ENCODE peak calls at places on chromosomes 1 and 21, in seven cellular contexts. One of them, this sample, is unnamed.

GRCh38 chr21:46622226-46622625 is 13.2 kb upstream of the PRMT2 start:
- DNase-seq in NCI-H1092: no peak
- DNase-seq in endothelial cell: peak
- DNase-seq in amygdala: peak
- DNase-seq in CD8-positive, alpha-beta T cell: peak
- DNase-seq in H54: no peak
- DNase-seq in hepatocyte: peak
- DNase-seq in this sample: peak

GRCh38 chr1:54460346-54460745 is 54.2 kb upstream of the SSBP3 start:
- DNase-seq in endothelial cell: no peak
- DNase-seq in NCI-H1092: no peak
- DNase-seq in amygdala: no peak
- DNase-seq in CD8-positive, alpha-beta T cell: no peak
- DNase-seq in H54: no peak
- DNase-seq in hepatocyte: no peak
- DNase-seq in this sample: no peak

GRCh38 chr1:17550684-17551584 is 11.4 kb downstream of the ARHGEF10L start:
- DNase-seq in NCI-H1092: no peak
- DNase-seq in CD8-positive, alpha-beta T cell: no peak
- DNase-seq in amygdala: no peak
- DNase-seq in hepatocyte: no peak
- DNase-seq in endothelial cell: no peak
- DNase-seq in H54: no peak
- DNase-seq in this sample: peak

GRCh38 chr1:56534252-56534651 is 45.1 kb downstream of the PLPP3 start:
- DNase-seq in endothelial cell: no peak
- DNase-seq in NCI-H1092: no peak
- DNase-seq in amygdala: no peak
- DNase-seq in hepatocyte: no peak
- DNase-seq in H54: no peak
- DNase-seq in CD8-positive, alpha-beta T cell: no peak
- DNase-seq in this sample: no peak

GRCh38 chr1:185837711-185838110 is 103.5 kb downstream of the HMCN1 start:
- DNase-seq in NCI-H1092: no peak
- DNase-seq in H54: no peak
- DNase-seq in CD8-positive, alpha-beta T cell: no peak
- DNase-seq in endothelial cell: no peak
- DNase-seq in hepatocyte: no peak
- DNase-seq in amygdala: no peak
- DNase-seq in this sample: no peak

GRCh38 chr1:171736204-171736603 is 5.7 kb downstream of the VAMP4 start:
- DNase-seq in CD8-positive, alpha-beta T cell: no peak
- DNase-seq in endothelial cell: no peak
- DNase-seq in hepatocyte: no peak
- DNase-seq in H54: no peak
- DNase-seq in NCI-H1092: no peak
- DNase-seq in amygdala: no peak
- DNase-seq in this sample: no peak

GRCh38 chr1:181423301-181423918 is 59.9 kb upstream of the CACNA1E start:
- DNase-seq in CD8-positive, alpha-beta T cell: no peak
- DNase-seq in amygdala: peak
- DNase-seq in hepatocyte: peak
- DNase-seq in H54: peak
- DNase-seq in endothelial cell: peak
- DNase-seq in NCI-H1092: peak
- DNase-seq in this sample: peak

GRCh38 chr21:16976132-16976666 is 536.6 kb upstream of the CXADR start:
- DNase-seq in H54: no peak
- DNase-seq in NCI-H1092: no peak
- DNase-seq in hepatocyte: no peak
- DNase-seq in amygdala: no peak
- DNase-seq in endothelial cell: no peak
- DNase-seq in CD8-positive, alpha-beta T cell: no peak
- DNase-seq in this sample: no peak

GRCh38 chr1:163980391-163980790 is 578.6 kb upstream of the PBX1 start:
- DNase-seq in NCI-H1092: peak
- DNase-seq in hepatocyte: no peak
- DNase-seq in CD8-positive, alpha-beta T cell: no peak
- DNase-seq in amygdala: no peak
- DNase-seq in H54: no peak
- DNase-seq in endothelial cell: no peak
- DNase-seq in this sample: no peak

GRCh38 chr1:194813109-194813508 is 1626.7 kb upstream of the B3GALT2 start:
- DNase-seq in H54: no peak
- DNase-seq in endothelial cell: no peak
- DNase-seq in NCI-H1092: peak
- DNase-seq in hepatocyte: peak
- DNase-seq in amygdala: no peak
- DNase-seq in CD8-positive, alpha-beta T cell: no peak
- DNase-seq in this sample: no peak

GRCh38 chr1:69898403-69898947 is 306.9 kb downstream of the LRRC40 start:
- DNase-seq in H54: no peak
- DNase-seq in hepatocyte: no peak
- DNase-seq in CD8-positive, alpha-beta T cell: no peak
- DNase-seq in endothelial cell: no peak
- DNase-seq in amygdala: no peak
- DNase-seq in NCI-H1092: no peak
- DNase-seq in this sample: no peak

GRCh38 chr21:15549671-15550070 is 180.1 kb upstream of the USP25 start:
- DNase-seq in NCI-H1092: no peak
- DNase-seq in CD8-positive, alpha-beta T cell: no peak
- DNase-seq in endothelial cell: no peak
- DNase-seq in amygdala: no peak
- DNase-seq in H54: no peak
- DNase-seq in hepatocyte: no peak
- DNase-seq in this sample: no peak

GRCh38 chr1:223706077-223706988 is 6.0 kb upstream of the CAPN2 start:
- DNase-seq in NCI-H1092: peak
- DNase-seq in hepatocyte: peak
- DNase-seq in amygdala: no peak
- DNase-seq in CD8-positive, alpha-beta T cell: no peak
- DNase-seq in endothelial cell: no peak
- DNase-seq in H54: no peak
- DNase-seq in this sample: peak

GRCh38 chr1:154867841-154868610 is 2.1 kb downstream of the KCNN3 start:
- DNase-seq in endothelial cell: no peak
- DNase-seq in NCI-H1092: no peak
- DNase-seq in H54: no peak
- DNase-seq in CD8-positive, alpha-beta T cell: no peak
- DNase-seq in hepatocyte: no peak
- DNase-seq in amygdala: no peak
- DNase-seq in this sample: no peak

GRCh38 chr1:22131875-22132486 is 10.9 kb downstream of the WNT4 start:
- DNase-seq in CD8-positive, alpha-beta T cell: no peak
- DNase-seq in NCI-H1092: peak
- DNase-seq in H54: peak
- DNase-seq in amygdala: no peak
- DNase-seq in hepatocyte: peak
- DNase-seq in endothelial cell: peak
- DNase-seq in this sample: peak

GRCh38 chr1:66281808-66282207 is 252.1 kb upstream of the SGIP1 start:
- DNase-seq in hepatocyte: no peak
- DNase-seq in H54: no peak
- DNase-seq in CD8-positive, alpha-beta T cell: no peak
- DNase-seq in endothelial cell: no peak
- DNase-seq in amygdala: no peak
- DNase-seq in NCI-H1092: no peak
- DNase-seq in this sample: no peak

GRCh38 chr1:116352349-116352813 is 20.7 kb upstream of the ATP1A1 start:
- DNase-seq in CD8-positive, alpha-beta T cell: no peak
- DNase-seq in amygdala: no peak
- DNase-seq in H54: no peak
- DNase-seq in NCI-H1092: no peak
- DNase-seq in hepatocyte: no peak
- DNase-seq in endothelial cell: no peak
- DNase-seq in this sample: no peak

GRCh38 chr1:220565670-220566069 is 37.7 kb downstream of the MARK1 start:
- DNase-seq in amygdala: no peak
- DNase-seq in endothelial cell: no peak
- DNase-seq in NCI-H1092: no peak
- DNase-seq in H54: no peak
- DNase-seq in hepatocyte: no peak
- DNase-seq in CD8-positive, alpha-beta T cell: no peak
- DNase-seq in this sample: peak

GRCh38 chr1:41641941-41642527 is 157.6 kb upstream of the EDN2 start:
- DNase-seq in hepatocyte: no peak
- DNase-seq in CD8-positive, alpha-beta T cell: no peak
- DNase-seq in NCI-H1092: no peak
- DNase-seq in endothelial cell: no peak
- DNase-seq in H54: no peak
- DNase-seq in amygdala: no peak
- DNase-seq in this sample: no peak

GRCh38 chr1:38888423-38889333 is 7.3 kb upstream of the GJA9 start:
- DNase-seq in H54: no peak
- DNase-seq in NCI-H1092: no peak
- DNase-seq in hepatocyte: no peak
- DNase-seq in CD8-positive, alpha-beta T cell: no peak
- DNase-seq in amygdala: no peak
- DNase-seq in endothelial cell: no peak
- DNase-seq in this sample: no peak

GRCh38 chr1:47332779-47333577 is 612 bp upstream of the CMPK1 start:
- DNase-seq in endothelial cell: no peak
- DNase-seq in amygdala: no peak
- DNase-seq in hepatocyte: no peak
- DNase-seq in H54: no peak
- DNase-seq in NCI-H1092: no peak
- DNase-seq in CD8-positive, alpha-beta T cell: no peak
- DNase-seq in this sample: no peak

GRCh38 chr1:228142616-228143203 is 2.6 kb downstream of the GUK1 start:
- DNase-seq in endothelial cell: no peak
- DNase-seq in NCI-H1092: no peak
- DNase-seq in hepatocyte: no peak
- DNase-seq in CD8-positive, alpha-beta T cell: no peak
- DNase-seq in amygdala: no peak
- DNase-seq in H54: no peak
- DNase-seq in this sample: no peak

GRCh38 chr1:27887215-27888035 is 15.1 kb downstream of the THEMIS2 start:
- DNase-seq in H54: no peak
- DNase-seq in NCI-H1092: no peak
- DNase-seq in endothelial cell: no peak
- DNase-seq in hepatocyte: no peak
- DNase-seq in amygdala: no peak
- DNase-seq in CD8-positive, alpha-beta T cell: no peak
- DNase-seq in this sample: no peak

GRCh38 chr1:52164604-52165003 is 22.7 kb downstream of the ZFYVE9 start:
- DNase-seq in endothelial cell: no peak
- DNase-seq in NCI-H1092: no peak
- DNase-seq in amygdala: no peak
- DNase-seq in CD8-positive, alpha-beta T cell: no peak
- DNase-seq in H54: no peak
- DNase-seq in hepatocyte: no peak
- DNase-seq in this sample: no peak

GRCh38 chr1:200364121-200364759 is 45.6 kb downstream of the ZNF281 start:
- DNase-seq in endothelial cell: no peak
- DNase-seq in H54: no peak
- DNase-seq in CD8-positive, alpha-beta T cell: no peak
- DNase-seq in hepatocyte: no peak
- DNase-seq in NCI-H1092: no peak
- DNase-seq in amygdala: no peak
- DNase-seq in this sample: no peak

GRCh38 chr1:15959424-15959823 is 16.5 kb downstream of the ZBTB17 start:
- DNase-seq in hepatocyte: no peak
- DNase-seq in NCI-H1092: no peak
- DNase-seq in CD8-positive, alpha-beta T cell: no peak
- DNase-seq in endothelial cell: no peak
- DNase-seq in amygdala: no peak
- DNase-seq in H54: no peak
- DNase-seq in this sample: no peak

GRCh38 chr1:246450485-246451251 is 56.4 kb downstream of the SMYD3 start:
- DNase-seq in CD8-positive, alpha-beta T cell: no peak
- DNase-seq in hepatocyte: peak
- DNase-seq in endothelial cell: no peak
- DNase-seq in amygdala: no peak
- DNase-seq in NCI-H1092: peak
- DNase-seq in H54: peak
- DNase-seq in this sample: peak

GRCh38 chr1:70358921-70359564 is 4.5 kb upstream of the ANKRD13C start:
- DNase-seq in H54: no peak
- DNase-seq in CD8-positive, alpha-beta T cell: no peak
- DNase-seq in endothelial cell: no peak
- DNase-seq in amygdala: no peak
- DNase-seq in hepatocyte: no peak
- DNase-seq in NCI-H1092: no peak
- DNase-seq in this sample: no peak

GRCh38 chr1:81327743-81328142 is 473.0 kb upstream of the ADGRL2 start:
- DNase-seq in H54: no peak
- DNase-seq in amygdala: no peak
- DNase-seq in NCI-H1092: no peak
- DNase-seq in CD8-positive, alpha-beta T cell: no peak
- DNase-seq in hepatocyte: no peak
- DNase-seq in endothelial cell: no peak
- DNase-seq in this sample: no peak

GRCh38 chr21:41976611-41977010 is 22.8 kb upstream of the C2CD2 start:
- DNase-seq in amygdala: no peak
- DNase-seq in CD8-positive, alpha-beta T cell: no peak
- DNase-seq in NCI-H1092: no peak
- DNase-seq in hepatocyte: no peak
- DNase-seq in endothelial cell: no peak
- DNase-seq in H54: no peak
- DNase-seq in this sample: no peak

GRCh38 chr21:44357064-44357837 is 3.8 kb downstream of the TRPM2 start:
- DNase-seq in amygdala: no peak
- DNase-seq in H54: no peak
- DNase-seq in hepatocyte: no peak
- DNase-seq in CD8-positive, alpha-beta T cell: no peak
- DNase-seq in endothelial cell: no peak
- DNase-seq in NCI-H1092: no peak
- DNase-seq in this sample: no peak

GRCh38 chr1:153588482-153588881 is 22.8 kb upstream of the S100A2 start:
- DNase-seq in H54: no peak
- DNase-seq in hepatocyte: no peak
- DNase-seq in CD8-positive, alpha-beta T cell: no peak
- DNase-seq in NCI-H1092: no peak
- DNase-seq in amygdala: no peak
- DNase-seq in endothelial cell: no peak
- DNase-seq in this sample: no peak

GRCh38 chr21:27802816-27803475 is 836.1 kb upstream of the ADAMTS5 start:
- DNase-seq in CD8-positive, alpha-beta T cell: no peak
- DNase-seq in NCI-H1092: no peak
- DNase-seq in endothelial cell: peak
- DNase-seq in amygdala: no peak
- DNase-seq in H54: peak
- DNase-seq in hepatocyte: peak
- DNase-seq in this sample: peak

GRCh38 chr1:1925437-1926345 is 6.6 kb upstream of the TMEM52 start:
- DNase-seq in H54: no peak
- DNase-seq in CD8-positive, alpha-beta T cell: no peak
- DNase-seq in NCI-H1092: no peak
- DNase-seq in hepatocyte: peak
- DNase-seq in endothelial cell: no peak
- DNase-seq in amygdala: no peak
- DNase-seq in this sample: no peak

GRCh38 chr1:93615201-93616150 is 66.2 kb downstream of the BCAR3 start:
- DNase-seq in amygdala: no peak
- DNase-seq in H54: no peak
- DNase-seq in endothelial cell: no peak
- DNase-seq in NCI-H1092: no peak
- DNase-seq in CD8-positive, alpha-beta T cell: no peak
- DNase-seq in hepatocyte: peak
- DNase-seq in this sample: peak

GRCh38 chr1:63448741-63449140 is 74.3 kb downstream of the ITGB3BP start:
- DNase-seq in H54: no peak
- DNase-seq in endothelial cell: no peak
- DNase-seq in NCI-H1092: no peak
- DNase-seq in amygdala: no peak
- DNase-seq in CD8-positive, alpha-beta T cell: no peak
- DNase-seq in hepatocyte: no peak
- DNase-seq in this sample: no peak

This sample was measured in HT-29.